ENCODE peak calls at places on chromosomes 7 and 10, in four cellular contexts. One of them, this sample, is unnamed. For H3K36me3, the result is how much of the 10 kb centered on the place peaks cover.

GRCh38 chr10:7333995-7334964 is 76.6 kb downstream of the SFMBT2 start:
- DNase-seq in mammary epithelial cell: no peak
- DNase-seq in HCT116: no peak
- DNase-seq in adipocyte: no peak
- DNase-seq in this sample: no peak

GRCh38 chr7:40608321-40609075 is 473.7 kb downstream of the SUGCT start:
- DNase-seq in HCT116: no peak
- DNase-seq in mammary epithelial cell: peak
- DNase-seq in adipocyte: peak
- DNase-seq in this sample: no peak

GRCh38 chr10:79927111-79927828 is 21.6 kb downstream of the SFTPD start:
- DNase-seq in mammary epithelial cell: no peak
- DNase-seq in HCT116: no peak
- DNase-seq in adipocyte: no peak
- DNase-seq in this sample: no peak

GRCh38 chr7:73707045-73707631 is 12.3 kb downstream of the STX1A start:
- DNase-seq in mammary epithelial cell: no peak
- DNase-seq in adipocyte: no peak
- DNase-seq in HCT116: peak
- DNase-seq in this sample: no peak

GRCh38 chr7:30652951-30653641 is 29.2 kb downstream of the CRHR2 start:
- DNase-seq in adipocyte: no peak
- DNase-seq in HCT116: no peak
- DNase-seq in mammary epithelial cell: no peak
- DNase-seq in this sample: no peak

GRCh38 chr10:130934333-130935035 is 377.0 kb downstream of the TCERG1L start:
- DNase-seq in adipocyte: no peak
- DNase-seq in mammary epithelial cell: no peak
- DNase-seq in HCT116: no peak
- DNase-seq in this sample: no peak

GRCh38 chr7:116441534-116441933 is 58.0 kb upstream of the CAV2 start:
- DNase-seq in adipocyte: peak
- DNase-seq in mammary epithelial cell: no peak
- DNase-seq in HCT116: no peak
- DNase-seq in this sample: peak

GRCh38 chr7:75772081-75773077 is at the start of gene CCL26:
- DNase-seq in HCT116: no peak
- DNase-seq in adipocyte: peak
- DNase-seq in mammary epithelial cell: peak
- DNase-seq in this sample: no peak

GRCh38 chr7:66669088-66669487 is 40.4 kb downstream of the KCTD7 start:
- DNase-seq in HCT116: no peak
- DNase-seq in adipocyte: no peak
- DNase-seq in mammary epithelial cell: no peak
- DNase-seq in this sample: no peak

GRCh38 chr7:28155019-28155660 is 25.5 kb downstream of the JAZF1 start:
- DNase-seq in HCT116: no peak
- DNase-seq in mammary epithelial cell: no peak
- DNase-seq in adipocyte: no peak
- DNase-seq in this sample: no peak

GRCh38 chr7:126486806-126487205 is 765.9 kb downstream of the GRM8 start:
- DNase-seq in mammary epithelial cell: no peak
- DNase-seq in HCT116: no peak
- DNase-seq in adipocyte: no peak
- DNase-seq in this sample: no peak

GRCh38 chr10:79125092-79125491 is 56.3 kb downstream of the ZMIZ1 start:
- DNase-seq in adipocyte: no peak
- DNase-seq in mammary epithelial cell: no peak
- DNase-seq in HCT116: no peak
- DNase-seq in this sample: no peak

GRCh38 chr10:51326174-51326573 is 251.9 kb downstream of the PRKG1 start:
- DNase-seq in HCT116: no peak
- DNase-seq in mammary epithelial cell: no peak
- DNase-seq in adipocyte: no peak
- DNase-seq in this sample: no peak

GRCh38 chr7:148962823-148963582 is 65.3 kb downstream of the PDIA4 start:
- DNase-seq in HCT116: peak
- DNase-seq in mammary epithelial cell: peak
- DNase-seq in adipocyte: peak
- DNase-seq in this sample: peak

GRCh38 chr7:105011771-105012502 is 2.1 kb upstream of the KMT2E start:
- DNase-seq in adipocyte: peak
- DNase-seq in HCT116: no peak
- DNase-seq in mammary epithelial cell: no peak
- DNase-seq in this sample: peak

GRCh38 chr7:33794959-33795358 is 110.4 kb upstream of the BMPER start:
- DNase-seq in mammary epithelial cell: no peak
- DNase-seq in adipocyte: no peak
- DNase-seq in HCT116: no peak
- DNase-seq in this sample: no peak

GRCh38 chr7:76358053-76358477 is 726 bp downstream of the YWHAG start:
- DNase-seq in HCT116: no peak
- DNase-seq in mammary epithelial cell: peak
- DNase-seq in adipocyte: peak
- DNase-seq in this sample: no peak

GRCh38 chr7:94741179-94741578 is 85.2 kb upstream of the SGCE start:
- DNase-seq in HCT116: no peak
- DNase-seq in adipocyte: peak
- DNase-seq in mammary epithelial cell: no peak
- DNase-seq in this sample: no peak

GRCh38 chr7:2641406-2642393 is 9.9 kb downstream of the TTYH3 start:
- DNase-seq in HCT116: no peak
- DNase-seq in mammary epithelial cell: peak
- DNase-seq in adipocyte: peak
- DNase-seq in this sample: no peak

GRCh38 chr7:30735631-30736030 is 16.3 kb upstream of the INMT start:
- DNase-seq in HCT116: no peak
- DNase-seq in mammary epithelial cell: no peak
- DNase-seq in adipocyte: no peak
- DNase-seq in this sample: no peak

GRCh38 chr7:47507514-47507913 is 74.4 kb downstream of the TNS3 start:
- DNase-seq in mammary epithelial cell: no peak
- DNase-seq in HCT116: no peak
- DNase-seq in adipocyte: no peak
- DNase-seq in this sample: no peak

GRCh38 chr10:92792661-92793060 is 55.7 kb upstream of the EXOC6 start:
- DNase-seq in HCT116: no peak
- DNase-seq in adipocyte: no peak
- DNase-seq in mammary epithelial cell: no peak
- DNase-seq in this sample: no peak

GRCh38 chr7:79980376-79980775 is 154.3 kb upstream of the GNAI1 start:
- DNase-seq in adipocyte: no peak
- DNase-seq in HCT116: no peak
- DNase-seq in mammary epithelial cell: no peak
- DNase-seq in this sample: no peak

GRCh38 chr7:31633894-31634494 is 53.0 kb upstream of the PPP1R17 start:
- DNase-seq in mammary epithelial cell: peak
- DNase-seq in HCT116: peak
- DNase-seq in adipocyte: peak
- DNase-seq in this sample: peak

GRCh38 chr10:132623996-132624846 is 86.6 kb downstream of the INPP5A start:
- DNase-seq in adipocyte: no peak
- DNase-seq in HCT116: no peak
- DNase-seq in mammary epithelial cell: no peak
- DNase-seq in this sample: no peak

GRCh38 chr10:96912405-96912804 is 80.3 kb downstream of the LCOR start:
- DNase-seq in HCT116: no peak
- DNase-seq in adipocyte: no peak
- DNase-seq in mammary epithelial cell: no peak
- DNase-seq in this sample: no peak

GRCh38 chr7:1298938-1299885 is 66.5 kb downstream of the UNCX start:
- DNase-seq in HCT116: no peak
- DNase-seq in adipocyte: no peak
- DNase-seq in mammary epithelial cell: no peak
- DNase-seq in this sample: no peak

GRCh38 chr10:12042409-12042796 is 206 bp downstream of the UPF2 start:
- DNase-seq in adipocyte: peak
- DNase-seq in HCT116: no peak
- DNase-seq in mammary epithelial cell: no peak
- DNase-seq in this sample: no peak

GRCh38 chr10:94097656-94098055 is 103.9 kb downstream of the PLCE1 start:
- DNase-seq in mammary epithelial cell: no peak
- DNase-seq in adipocyte: no peak
- DNase-seq in HCT116: no peak
- DNase-seq in this sample: no peak

GRCh38 chr10:95675403-95676116 is 18.2 kb downstream of the TCTN3 start:
- DNase-seq in mammary epithelial cell: no peak
- DNase-seq in adipocyte: no peak
- DNase-seq in HCT116: no peak
- DNase-seq in this sample: no peak

GRCh38 chr10:22086730-22087364 is 83.3 kb upstream of the DNAJC1 start:
- DNase-seq in HCT116: peak
- DNase-seq in adipocyte: peak
- DNase-seq in mammary epithelial cell: peak
- DNase-seq in this sample: no peak

GRCh38 chr10:102426803-102427287 is 5.5 kb downstream of the CUEDC2 start:
- DNase-seq in HCT116: no peak
- DNase-seq in adipocyte: no peak
- DNase-seq in mammary epithelial cell: no peak
- DNase-seq in this sample: no peak

GRCh38 chr10:124149681-124150080 is 56.3 kb upstream of the CHST15 start:
- DNase-seq in mammary epithelial cell: no peak
- DNase-seq in adipocyte: no peak
- DNase-seq in HCT116: no peak
- DNase-seq in this sample: no peak

GRCh38 chr7:157404845-157405481 is 68.2 kb downstream of the DNAJB6 start:
- DNase-seq in adipocyte: peak
- DNase-seq in mammary epithelial cell: peak
- DNase-seq in HCT116: no peak
- DNase-seq in this sample: peak

GRCh38 chr7:95798401-95798930 is 26.1 kb downstream of the DYNC1I1 start:
- DNase-seq in mammary epithelial cell: no peak
- DNase-seq in adipocyte: peak
- DNase-seq in HCT116: no peak
- DNase-seq in this sample: no peak

DNA sequence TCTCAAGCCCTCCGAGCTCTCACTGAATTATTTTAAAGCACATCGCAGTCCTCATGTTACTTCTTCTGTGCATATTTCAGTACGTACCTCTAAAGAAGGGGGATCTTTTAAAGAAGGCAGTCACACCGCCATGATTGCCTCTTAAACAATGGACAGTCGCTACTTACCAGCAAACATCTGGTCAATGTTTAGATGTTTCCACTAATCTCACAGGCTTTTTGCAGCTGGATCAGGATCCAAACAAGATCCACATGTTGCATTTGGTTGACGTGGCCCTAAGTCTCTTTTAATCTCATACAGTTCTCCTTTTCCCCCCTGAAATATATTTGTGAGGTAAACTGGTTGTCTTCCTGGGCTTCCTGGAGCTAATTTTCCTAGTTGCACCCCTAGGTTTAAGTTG is 50.0 kb downstream of the PRF1 start:
- DNase-seq in adipocyte: peak
- DNase-seq in mammary epithelial cell: no peak
- DNase-seq in HCT116: no peak
- DNase-seq in this sample: no peak
- H3K36me3 ChIP-seq in adipocyte: under half
- H3K36me3 ChIP-seq in mammary epithelial cell: under half
- H3K36me3 ChIP-seq in HCT116: under half
- H3K36me3 ChIP-seq in this sample: under half

DNA sequence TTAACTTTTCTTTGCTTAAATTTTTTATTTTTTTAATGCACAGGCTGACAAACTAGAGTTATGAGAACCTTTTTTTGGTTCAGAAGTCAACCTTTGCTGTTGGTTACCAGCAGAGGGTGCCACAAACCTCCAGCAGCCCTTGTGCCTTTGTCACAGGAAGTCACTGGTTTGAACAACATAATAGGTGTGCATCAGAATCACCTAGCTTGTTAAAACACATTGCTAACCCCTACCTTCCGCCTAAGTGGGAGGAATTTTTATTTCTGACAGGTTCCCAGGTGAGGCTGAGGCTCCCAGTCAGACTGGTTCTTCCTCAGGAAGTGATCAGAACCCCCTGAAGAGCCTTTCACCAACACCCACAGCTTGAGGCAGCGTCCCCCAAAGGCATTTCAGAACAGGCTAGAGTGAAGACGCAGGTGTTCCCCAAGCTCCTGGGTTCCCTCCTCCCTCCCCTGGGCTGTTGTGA is 22.6 kb upstream of the VDAC2 start:
- DNase-seq in HCT116: peak
- DNase-seq in adipocyte: peak
- DNase-seq in mammary epithelial cell: peak
- DNase-seq in this sample: no peak
- H3K9ac ChIP-seq in HCT116: no peak
- H3K9ac ChIP-seq in adipocyte: no peak
- H3K9ac ChIP-seq in mammary epithelial cell: no peak
- H3K9ac ChIP-seq in this sample: no peak

DNA sequence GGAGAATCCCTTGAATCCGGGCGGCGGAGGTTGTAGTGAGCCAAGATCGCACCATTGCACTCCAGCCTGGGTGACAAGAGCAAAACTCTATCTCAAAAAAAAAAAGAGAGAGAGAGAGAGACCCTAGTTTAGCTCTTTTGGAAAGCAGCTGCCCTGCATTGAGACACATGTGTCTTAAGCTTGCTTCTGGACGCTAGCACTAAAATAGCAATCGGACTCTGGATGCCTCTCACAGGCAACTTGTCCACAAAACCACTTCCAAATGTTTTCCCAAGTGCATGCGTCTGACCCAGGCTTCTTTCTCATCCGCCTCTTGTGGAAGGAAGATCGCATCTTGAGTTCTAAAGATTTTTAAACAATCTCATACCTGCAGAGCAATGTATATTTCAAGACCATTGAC is 182.7 kb downstream of the CUX1 start:
- DNase-seq in HCT116: no peak
- DNase-seq in adipocyte: no peak
- DNase-seq in mammary epithelial cell: no peak
- DNase-seq in this sample: no peak
- H3K36me3 ChIP-seq in HCT116: under half
- H3K36me3 ChIP-seq in adipocyte: under half
- H3K36me3 ChIP-seq in mammary epithelial cell: under half
- H3K36me3 ChIP-seq in this sample: under half

GRCh38 chr7:102444961-102445673 is 11.7 kb downstream of the ORAI2 start:
- DNase-seq in mammary epithelial cell: no peak
- DNase-seq in HCT116: no peak
- DNase-seq in adipocyte: no peak
- DNase-seq in this sample: no peak
- H3K9ac ChIP-seq in mammary epithelial cell: no peak
- H3K9ac ChIP-seq in HCT116: no peak
- H3K9ac ChIP-seq in adipocyte: no peak
- H3K9ac ChIP-seq in this sample: no peak